ENCODE peak calls at places on chromosomes 4 and X, in six cellular contexts. One of them, this sample, is unnamed.
A peak's percentile ranks its signal among the peaks of the same experiment; 100 is the strongest.

GRCh38 chrX:153636716-153637115 is 10.3 kb upstream of the DUSP9 start:
- DNase-seq in K562: no peak
- DNase-seq in HepG2: no peak
- DNase-seq in NB4: no peak
- DNase-seq in GM12878: no peak
- DNase-seq in endothelial cell of umbilical vein: no peak
- DNase-seq in this sample: no peak

GRCh38 chr4:8543623-8544022 is 36.6 kb upstream of the GPR78 start:
- DNase-seq in K562: no peak
- DNase-seq in HepG2: no peak
- DNase-seq in NB4: peak; percentile 50
- DNase-seq in GM12878: no peak
- DNase-seq in endothelial cell of umbilical vein: no peak
- DNase-seq in this sample: no peak

GRCh38 chr4:16752150-16752549 is 146.3 kb downstream of the LDB2 start:
- DNase-seq in K562: peak; percentile 1
- DNase-seq in HepG2: no peak
- DNase-seq in NB4: no peak
- DNase-seq in GM12878: no peak
- DNase-seq in endothelial cell of umbilical vein: peak; percentile 42
- DNase-seq in this sample: no peak

GRCh38 chr4:46946914-46947313 is 37.9 kb upstream of the COX7B2 start:
- DNase-seq in K562: no peak
- DNase-seq in HepG2: no peak
- DNase-seq in NB4: no peak
- DNase-seq in GM12878: no peak
- DNase-seq in endothelial cell of umbilical vein: peak; percentile 1
- DNase-seq in this sample: peak; percentile 5

GRCh38 chr4:38177035-38177791 is 217.0 kb downstream of the PTTG2 start:
- DNase-seq in K562: no peak
- DNase-seq in HepG2: no peak
- DNase-seq in NB4: peak; percentile 77
- DNase-seq in GM12878: no peak
- DNase-seq in endothelial cell of umbilical vein: peak; percentile 48
- DNase-seq in this sample: no peak

GRCh38 chr4:2303686-2304320 is 41.9 kb upstream of the MXD4 start:
- DNase-seq in K562: no peak
- DNase-seq in HepG2: no peak
- DNase-seq in NB4: no peak
- DNase-seq in GM12878: no peak
- DNase-seq in endothelial cell of umbilical vein: no peak
- DNase-seq in this sample: no peak

GRCh38 chrX:40299502-40300118 is 201.9 kb upstream of the BCOR start:
- DNase-seq in K562: no peak
- DNase-seq in HepG2: no peak
- DNase-seq in NB4: no peak
- DNase-seq in GM12878: no peak
- DNase-seq in endothelial cell of umbilical vein: no peak
- DNase-seq in this sample: no peak

GRCh38 chr4:338759-339097 is 1.1 kb downstream of the ZNF141 start:
- DNase-seq in K562: no peak
- DNase-seq in HepG2: no peak
- DNase-seq in NB4: peak; percentile 54
- DNase-seq in GM12878: no peak
- DNase-seq in endothelial cell of umbilical vein: no peak
- DNase-seq in this sample: no peak

GRCh38 chr4:39464886-39465501 is 6.1 kb downstream of the LIAS start:
- DNase-seq in K562: peak; percentile 76
- DNase-seq in HepG2: no peak
- DNase-seq in NB4: peak; percentile 76
- DNase-seq in GM12878: no peak
- DNase-seq in endothelial cell of umbilical vein: peak; percentile 54
- DNase-seq in this sample: peak; percentile 82

GRCh38 chrX:7170903-7171302 is 22.9 kb upstream of the PUDP start:
- DNase-seq in K562: peak; percentile 64
- DNase-seq in HepG2: peak; percentile 29
- DNase-seq in NB4: peak; percentile 62
- DNase-seq in GM12878: no peak
- DNase-seq in endothelial cell of umbilical vein: peak; percentile 10
- DNase-seq in this sample: peak; percentile 36

GRCh38 chr4:154738426-154738825 is 5.4 kb upstream of the LRAT start:
- DNase-seq in K562: no peak
- DNase-seq in HepG2: no peak
- DNase-seq in NB4: no peak
- DNase-seq in GM12878: no peak
- DNase-seq in endothelial cell of umbilical vein: no peak
- DNase-seq in this sample: no peak

GRCh38 chr4:169188204-169188603 is 82.6 kb downstream of the SH3RF1 start:
- DNase-seq in K562: no peak
- DNase-seq in HepG2: peak; percentile 20
- DNase-seq in NB4: no peak
- DNase-seq in GM12878: no peak
- DNase-seq in endothelial cell of umbilical vein: no peak
- DNase-seq in this sample: no peak

GRCh38 chr4:169184236-169184635 is 86.5 kb downstream of the SH3RF1 start:
- DNase-seq in K562: no peak
- DNase-seq in HepG2: no peak
- DNase-seq in NB4: no peak
- DNase-seq in GM12878: no peak
- DNase-seq in endothelial cell of umbilical vein: no peak
- DNase-seq in this sample: no peak

GRCh38 chr4:169185133-169185956 is 85.4 kb downstream of the SH3RF1 start:
- DNase-seq in K562: no peak
- DNase-seq in HepG2: no peak
- DNase-seq in NB4: no peak
- DNase-seq in GM12878: no peak
- DNase-seq in endothelial cell of umbilical vein: no peak
- DNase-seq in this sample: peak; percentile 32

GRCh38 chr4:169183581-169183980 is 87.2 kb downstream of the SH3RF1 start:
- DNase-seq in K562: no peak
- DNase-seq in HepG2: no peak
- DNase-seq in NB4: no peak
- DNase-seq in GM12878: no peak
- DNase-seq in endothelial cell of umbilical vein: no peak
- DNase-seq in this sample: no peak

GRCh38 chr4:169184686-169185085 is 86.1 kb downstream of the SH3RF1 start:
- DNase-seq in K562: no peak
- DNase-seq in HepG2: no peak
- DNase-seq in NB4: no peak
- DNase-seq in GM12878: no peak
- DNase-seq in endothelial cell of umbilical vein: no peak
- DNase-seq in this sample: no peak
- H3K4me3 ChIP-seq in K562: no peak overlapping the region
- H3K4me3 ChIP-seq in HepG2: no peak overlapping the region
- H3K4me3 ChIP-seq in NB4: no peak overlapping the region
- H3K4me3 ChIP-seq in GM12878: no peak overlapping the region
- H3K4me3 ChIP-seq in endothelial cell of umbilical vein: no peak overlapping the region
- H3K4me3 ChIP-seq in this sample: no peak overlapping the region

GRCh38 chr4:140996757-140997156 is 136.5 kb downstream of the RNF150 start:
- DNase-seq in K562: no peak
- DNase-seq in HepG2: no peak
- DNase-seq in NB4: no peak
- DNase-seq in GM12878: no peak
- DNase-seq in endothelial cell of umbilical vein: no peak
- DNase-seq in this sample: no peak

GRCh38 chr4:140989944-140990343 is 143.3 kb downstream of the RNF150 start:
- DNase-seq in K562: no peak
- DNase-seq in HepG2: no peak
- DNase-seq in NB4: no peak
- DNase-seq in GM12878: no peak
- DNase-seq in endothelial cell of umbilical vein: no peak
- DNase-seq in this sample: no peak

GRCh38 chr4:140993969-140994459 is 139.3 kb downstream of the RNF150 start:
- DNase-seq in K562: no peak
- DNase-seq in HepG2: no peak
- DNase-seq in NB4: no peak
- DNase-seq in GM12878: no peak
- DNase-seq in endothelial cell of umbilical vein: no peak
- DNase-seq in this sample: no peak

GRCh38 chr4:140995058-140995457 is 138.2 kb downstream of the RNF150 start:
- DNase-seq in K562: no peak
- DNase-seq in HepG2: no peak
- DNase-seq in NB4: no peak
- DNase-seq in GM12878: no peak
- DNase-seq in endothelial cell of umbilical vein: no peak
- DNase-seq in this sample: no peak

GRCh38 chr4:140993350-140993749 is 139.9 kb downstream of the RNF150 start:
- DNase-seq in K562: no peak
- DNase-seq in HepG2: no peak
- DNase-seq in NB4: no peak
- DNase-seq in GM12878: no peak
- DNase-seq in endothelial cell of umbilical vein: no peak
- DNase-seq in this sample: no peak
- TF ChIP-seq MYC in K562: no peak
- TF ChIP-seq MYC in HepG2: no peak
- TF ChIP-seq MYC in NB4: no peak
- TF ChIP-seq MYC in GM12878: no peak
- TF ChIP-seq MYC in endothelial cell of umbilical vein: no peak
- TF ChIP-seq MYC in this sample: no peak

GRCh38 chr4:184447664-184448063 is 26.7 kb downstream of the IRF2 start:
- DNase-seq in K562: peak; percentile 55
- DNase-seq in HepG2: no peak
- DNase-seq in NB4: no peak
- DNase-seq in GM12878: no peak
- DNase-seq in endothelial cell of umbilical vein: no peak
- DNase-seq in this sample: no peak

GRCh38 chr4:184448828-184449227 is 25.5 kb downstream of the IRF2 start:
- DNase-seq in K562: no peak
- DNase-seq in HepG2: no peak
- DNase-seq in NB4: peak; percentile 14
- DNase-seq in GM12878: no peak
- DNase-seq in endothelial cell of umbilical vein: peak; percentile 25
- DNase-seq in this sample: no peak

GRCh38 chr4:184451726-184452125 is 22.6 kb downstream of the IRF2 start:
- DNase-seq in K562: peak; percentile 72
- DNase-seq in HepG2: no peak
- DNase-seq in NB4: peak; percentile 78
- DNase-seq in GM12878: no peak
- DNase-seq in endothelial cell of umbilical vein: no peak
- DNase-seq in this sample: no peak

GRCh38 chr4:184450743-184451142 is 23.6 kb downstream of the IRF2 start:
- DNase-seq in K562: no peak
- DNase-seq in HepG2: no peak
- DNase-seq in NB4: no peak
- DNase-seq in GM12878: no peak
- DNase-seq in endothelial cell of umbilical vein: no peak
- DNase-seq in this sample: no peak

DNA sequence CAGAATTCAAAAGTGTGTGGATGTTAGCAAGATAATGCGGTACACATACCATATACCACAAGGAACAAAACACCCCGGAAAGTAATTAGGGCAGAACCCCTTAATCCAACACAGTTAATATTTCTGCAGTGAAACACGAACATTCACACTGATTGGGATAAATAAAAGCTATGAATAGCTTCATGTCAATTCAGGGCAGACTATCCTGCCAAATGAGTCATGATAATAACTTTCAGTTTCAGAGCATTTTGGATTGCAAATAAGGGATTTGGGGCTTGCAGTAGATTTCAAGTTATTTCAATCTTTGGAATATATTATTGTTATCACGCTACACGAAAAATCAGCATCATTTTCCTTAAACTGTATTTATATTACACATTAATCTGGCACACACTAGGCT is 24.3 kb downstream of the IRF2 start:
- DNase-seq in K562: no peak
- DNase-seq in HepG2: no peak
- DNase-seq in NB4: no peak
- DNase-seq in GM12878: no peak
- DNase-seq in endothelial cell of umbilical vein: peak; percentile 46
- DNase-seq in this sample: no peak
- H3K4me3 ChIP-seq in K562: no peak overlapping the region
- H3K4me3 ChIP-seq in HepG2: no peak overlapping the region
- H3K4me3 ChIP-seq in NB4: no peak overlapping the region
- H3K4me3 ChIP-seq in GM12878: no peak overlapping the region
- H3K4me3 ChIP-seq in endothelial cell of umbilical vein: no peak overlapping the region
- H3K4me3 ChIP-seq in this sample: no peak overlapping the region

GRCh38 chr4:24937176-24937575 is 24.3 kb upstream of the CCDC149 start:
- DNase-seq in K562: no peak
- DNase-seq in HepG2: no peak
- DNase-seq in NB4: no peak
- DNase-seq in GM12878: no peak
- DNase-seq in endothelial cell of umbilical vein: no peak
- DNase-seq in this sample: no peak
- TF ChIP-seq MYC in K562: no peak
- TF ChIP-seq MYC in HepG2: no peak
- TF ChIP-seq MYC in NB4: no peak
- TF ChIP-seq MYC in GM12878: no peak
- TF ChIP-seq MYC in endothelial cell of umbilical vein: no peak
- TF ChIP-seq MYC in this sample: no peak

GRCh38 chr4:4865705-4866123 is 6.2 kb downstream of the MSX1 start:
- DNase-seq in K562: no peak
- DNase-seq in HepG2: no peak
- DNase-seq in NB4: no peak
- DNase-seq in GM12878: no peak
- DNase-seq in endothelial cell of umbilical vein: no peak
- DNase-seq in this sample: no peak

GRCh38 chr4:4866833-4867744 is 7.6 kb downstream of the MSX1 start:
- DNase-seq in K562: no peak
- DNase-seq in HepG2: no peak
- DNase-seq in NB4: peak; percentile 35
- DNase-seq in GM12878: no peak
- DNase-seq in endothelial cell of umbilical vein: no peak
- DNase-seq in this sample: no peak

GRCh38 chr4:4867745-4868505 is 8.5 kb downstream of the MSX1 start:
- DNase-seq in K562: no peak
- DNase-seq in HepG2: no peak
- DNase-seq in NB4: no peak
- DNase-seq in GM12878: no peak
- DNase-seq in endothelial cell of umbilical vein: no peak
- DNase-seq in this sample: no peak

GRCh38 chr4:4864940-4865704 is 5.7 kb downstream of the MSX1 start:
- DNase-seq in K562: no peak
- DNase-seq in HepG2: no peak
- DNase-seq in NB4: no peak
- DNase-seq in GM12878: no peak
- DNase-seq in endothelial cell of umbilical vein: no peak
- DNase-seq in this sample: no peak

DNA sequence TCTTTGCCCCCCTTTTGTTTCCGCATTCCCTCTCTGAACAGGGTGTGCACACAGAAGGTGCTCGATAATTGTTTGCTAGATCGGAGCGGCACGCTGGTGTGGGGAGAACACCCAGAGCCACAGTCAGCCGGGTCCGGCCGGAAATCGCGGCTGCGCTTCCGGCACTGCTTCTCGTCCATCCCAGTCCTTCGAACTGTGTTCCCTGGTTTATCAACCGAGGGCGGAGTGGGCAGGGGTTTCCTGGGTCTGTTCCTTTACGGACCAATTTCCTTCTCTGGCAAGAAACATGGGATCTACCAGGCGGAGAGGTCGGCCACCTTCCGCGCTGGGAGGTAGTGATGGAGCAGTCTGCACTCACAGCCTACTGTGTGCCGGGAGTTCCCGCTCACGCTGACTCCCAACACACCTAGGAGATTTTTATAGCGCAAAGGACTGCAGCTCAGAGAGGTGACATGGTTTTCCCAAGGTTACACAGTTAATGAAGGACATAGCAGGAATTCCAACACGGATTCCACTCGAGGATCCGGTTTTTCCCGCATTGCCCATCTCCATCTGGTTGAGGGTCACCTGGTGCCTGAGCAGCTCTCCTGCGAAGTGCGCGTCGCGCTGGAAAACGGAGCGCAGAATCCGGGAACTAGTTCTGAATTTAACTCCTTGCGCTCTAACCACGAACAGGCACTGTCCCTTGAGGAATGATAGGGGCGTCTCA is 6.8 kb downstream of the MSX1 start:
- DNase-seq in K562: no peak
- DNase-seq in HepG2: no peak
- DNase-seq in NB4: no peak
- DNase-seq in GM12878: no peak
- DNase-seq in endothelial cell of umbilical vein: no peak
- DNase-seq in this sample: no peak
- H3K4me3 ChIP-seq in K562: no peak overlapping the region
- H3K4me3 ChIP-seq in HepG2: no peak overlapping the region
- H3K4me3 ChIP-seq in NB4: no peak overlapping the region
- H3K4me3 ChIP-seq in GM12878: no peak overlapping the region
- H3K4me3 ChIP-seq in endothelial cell of umbilical vein: no peak overlapping the region
- H3K4me3 ChIP-seq in this sample: peak overlapping the region; percentile 39